ENCODE peak calls at places on chromosome 5, in seven cellular contexts. B is left lobe of liver; X is activated CD4-positive, CD25-positive, alpha-beta regulatory T cell; U is AG08396; G is AML-193; O is HFFc6; R is skeletal muscle cell. W is an unnamed sample.

GRCh38 chr5:180160822-180161221 is 48.2 kb downstream of the RASGEF1C start:
- DNase-seq in X (no peak), O (no peak), R (no peak), B (no peak), U (no peak), G (peak; percentile 1), W (peak; percentile 94)

GRCh38 chr5:105630803-105631202 is 2039.9 kb downstream of the EFNA5 start:
- DNase-seq in G (no peak), B (no peak), X (no peak), R (no peak), U (no peak), O (no peak), W (no peak)

GRCh38 chr5:160418561-160419457 is at the start of gene SLU7:
- DNase-seq in O (peak; percentile 92), G (peak; percentile 88), X (peak; percentile 88), R (peak; percentile 89), U (peak; percentile 94), B (peak; percentile 94), W (peak; percentile 97)

GRCh38 chr5:43033845-43034590 is 6.1 kb downstream of the ANXA2R start:
- DNase-seq in X (no peak), R (no peak), O (no peak), U (no peak), B (no peak), G (no peak), W (no peak)

GRCh38 chr5:133240425-133241091 is 188.7 kb downstream of the HSPA4 start:
- DNase-seq in B (no peak), G (no peak), R (peak; percentile 75), U (peak; percentile 85), O (peak; percentile 97), X (no peak), W (peak; percentile 94)

GRCh38 chr5:136212252-136212721 is 19.3 kb upstream of the SMIM32 start:
- DNase-seq in B (peak; percentile 65), O (peak; percentile 4), G (no peak), R (no peak), X (no peak), U (peak; percentile 73), W (peak; percentile 8)

GRCh38 chr5:136458481-136458880 is 93.1 kb upstream of the TRPC7 start:
- DNase-seq in X (no peak), U (no peak), R (no peak), O (no peak), G (no peak), B (no peak), W (no peak)

GRCh38 chr5:113267361-113267900 is 167.4 kb downstream of the TSSK1B start:
- DNase-seq in U (no peak), O (no peak), G (no peak), B (no peak), R (no peak), X (no peak), W (no peak)

GRCh38 chr5:17185776-17186175 is 31.7 kb upstream of the BASP1 start:
- DNase-seq in O (peak; percentile 89), X (no peak), U (peak; percentile 64), G (no peak), R (peak; percentile 89), B (no peak), W (peak; percentile 92)